ENCODE peak calls at places on chromosomes 1 and 21, in seven cellular contexts. Z, E, W, M, B, K and Y are unnamed samples. For H3K4me1, the result is how much of the 10 kb centered on the place peaks cover.

GRCh38 chr21:25568230-25568629 is 39.1 kb downstream of the MRPL39 start:
- DNase-seq in W (no peak), M (no peak), K (peak), B (no peak), E (peak), Z (peak), Y (no peak)

GRCh38 chr1:94792876-94793605 is 27.1 kb upstream of the SLC44A3 start:
- DNase-seq in M (no peak), K (no peak), W (no peak), B (no peak), Z (no peak), E (no peak), Y (no peak)

GRCh38 chr1:2232255-2232915 is 4.3 kb downstream of the SKI start:
- DNase-seq in M (no peak), B (peak), W (no peak), E (no peak), K (no peak), Z (no peak), Y (peak)

GRCh38 chr1:5839811-5840550 is 152.2 kb downstream of the NPHP4 start:
- DNase-seq in M (no peak), E (no peak), W (no peak), B (no peak), K (no peak), Z (no peak), Y (peak)

GRCh38 chr1:212721388-212722247 is 22.0 kb upstream of the BATF3 start:
- DNase-seq in M (no peak), W (no peak), Z (peak), B (no peak), E (no peak), K (no peak), Y (no peak)

GRCh38 chr21:44381874-44382273 is 28.5 kb downstream of the TRPM2 start:
- DNase-seq in B (no peak), W (no peak), E (no peak), Z (no peak), M (no peak), K (no peak), Y (no peak)

GRCh38 chr1:116309090-116309870 is 63.8 kb upstream of the ATP1A1 start:
- DNase-seq in W (no peak), K (no peak), Z (no peak), M (peak), E (no peak), B (no peak), Y (no peak)

GRCh38 chr1:2785631-2786328 is 15.7 kb downstream of the TTC34 start:
- DNase-seq in B (no peak), M (no peak), W (no peak), Z (no peak), E (no peak), K (peak), Y (peak)

GRCh38 chr1:18927654-18928272 is 25.4 kb upstream of the ALDH4A1 start:
- DNase-seq in K (no peak), W (no peak), B (peak), M (no peak), Z (no peak), E (no peak), Y (no peak)

GRCh38 chr21:41967708-41968107 is 13.9 kb upstream of the C2CD2 start:
- DNase-seq in W (no peak), B (no peak), M (peak), Z (no peak), E (peak), K (no peak), Y (peak)

GRCh38 chr1:113244134-113244820 is 146.0 kb upstream of the MAGI3 start:
- DNase-seq in K (no peak), Z (no peak), E (no peak), M (no peak), B (no peak), W (no peak), Y (no peak)

GRCh38 chr1:92877081-92877711 is 45.4 kb downstream of the RPL5 start:
- DNase-seq in K (no peak), W (no peak), M (no peak), B (no peak), E (peak), Z (no peak), Y (no peak)
- H3K4me1 ChIP-seq in K (under half), W (under half), M (under half), B (under half), E (under half), Z (under half), Y (under half)

GRCh38 chr1:34975312-34975711 is 9.8 kb downstream of the TMEM35B start:
- DNase-seq in K (no peak), M (no peak), E (no peak), Z (peak), W (no peak), B (no peak), Y (no peak)

GRCh38 chr1:34976384-34977209 is 8.6 kb downstream of the TMEM35B start:
- DNase-seq in W (no peak), Z (no peak), E (no peak), M (no peak), K (no peak), B (no peak), Y (no peak)

GRCh38 chr1:34977210-34977471 is 8.0 kb downstream of the TMEM35B start:
- DNase-seq in Z (no peak), W (no peak), E (no peak), M (no peak), K (no peak), B (no peak), Y (no peak)

GRCh38 chr1:34978926-34979325 is 6.2 kb downstream of the TMEM35B start:
- DNase-seq in W (no peak), K (no peak), B (no peak), E (no peak), Z (no peak), M (no peak), Y (no peak)

GRCh38 chr1:34977858-34978257 is 7.3 kb downstream of the TMEM35B start:
- DNase-seq in M (no peak), B (no peak), E (no peak), Z (no peak), W (no peak), K (no peak), Y (no peak)
- H3K4me1 ChIP-seq in M (under half), B (under half), E (under half), Z (under half), W (under half), K (under half), Y (under half)

DNA sequence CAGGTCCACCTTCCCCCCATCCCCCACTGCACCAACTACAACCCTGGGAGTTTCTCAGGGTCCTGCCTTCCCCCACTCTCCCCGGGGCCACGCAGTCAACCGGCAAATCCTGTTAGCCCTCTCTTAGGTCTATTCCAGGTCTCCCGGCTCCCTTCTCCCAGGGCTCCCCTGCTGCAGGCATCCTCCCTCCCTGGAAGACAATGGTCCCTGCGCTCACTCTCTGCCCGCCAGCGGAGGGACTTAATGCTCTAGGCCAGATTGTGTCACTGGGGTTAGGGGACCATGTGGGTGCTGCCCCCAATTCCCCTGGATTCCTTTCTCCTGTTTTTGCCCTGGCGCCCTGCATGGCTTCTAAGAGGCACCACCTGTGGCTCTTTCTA is 8.3 kb downstream of the FAM131C start:
- DNase-seq in Z (no peak), W (no peak), K (no peak), M (no peak), E (peak), B (no peak), Y (no peak)
- H3K4me1 ChIP-seq in Z (under half), W (under half), K (under half), M (under half), E (under half), B (under half), Y (under half)

DNA sequence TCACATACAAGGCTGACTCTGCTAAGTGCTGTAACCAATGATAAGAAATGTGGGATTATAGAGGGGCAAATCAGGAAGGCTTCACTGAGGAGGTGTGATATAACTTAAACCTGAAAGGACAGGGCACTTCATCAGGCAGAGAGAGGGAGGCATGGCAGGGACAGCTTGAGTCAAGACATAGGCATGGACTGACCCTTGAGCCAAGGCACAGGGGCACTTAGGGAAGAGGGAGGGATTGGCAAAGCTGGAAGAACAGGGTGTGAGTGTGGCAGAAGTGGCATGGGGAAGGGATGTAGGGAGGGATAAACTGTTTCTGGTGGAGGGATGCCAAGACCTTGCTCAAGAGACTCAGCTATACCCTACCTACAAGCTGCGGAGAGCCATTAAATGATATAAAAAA is 81.3 kb downstream of the PLXNA2 start:
- DNase-seq in K (no peak), W (no peak), Z (no peak), B (no peak), M (no peak), E (no peak), Y (no peak)
- H3K4me1 ChIP-seq in K (under half), W (half or more), Z (under half), B (under half), M (half or more), E (half or more), Y (half or more)

GRCh38 chr1:8664887-8665286 is 152.6 kb downstream of the RERE start:
- DNase-seq in W (no peak), E (no peak), Z (no peak), M (no peak), K (no peak), B (no peak), Y (no peak)
- H3K4me1 ChIP-seq in W (half or more), E (under half), Z (under half), M (half or more), K (under half), B (under half), Y (half or more)

GRCh38 chr1:28507646-28508434 is 2.0 kb downstream of the RCC1 start:
- DNase-seq in M (no peak), B (no peak), E (no peak), Z (no peak), W (no peak), K (no peak), Y (no peak)
- H3K4me1 ChIP-seq in M (half or more), B (under half), E (under half), Z (under half), W (half or more), K (under half), Y (under half)

GRCh38 chr21:46091631-46092025 is 6.3 kb upstream of the COL6A2 start:
- DNase-seq in M (no peak), E (no peak), W (no peak), K (no peak), B (no peak), Z (no peak), Y (no peak)
- H3K4me1 ChIP-seq in M (half or more), E (under half), W (under half), K (under half), B (under half), Z (under half), Y (under half)